ENCODE peak calls at places on chromosomes 12 and 14, in six cellular contexts. D is MM.1S; P is PC-3; A is GM23248; Q is Peyer's patch; M is effector memory CD4-positive, alpha-beta T cell. F is an unnamed sample.

GRCh38 chr12:53532524-53533445 is 25.5 kb upstream of the NPFF start:
- DNase-seq in Q (no peak), M (no peak), A (no peak), P (no peak), D (no peak), F (no peak)

GRCh38 chr12:109154485-109155438 is 38.4 kb downstream of the ACACB start:
- DNase-seq in M (peak), Q (peak), D (peak), P (peak), A (peak), F (peak)

GRCh38 chr14:95524706-95525512 is 8.5 kb upstream of the SYNE3 start:
- DNase-seq in P (peak), D (no peak), Q (no peak), A (peak), M (no peak), F (no peak)

GRCh38 chr12:9687228-9687627 is 17.7 kb downstream of the CLEC2D start:
- DNase-seq in A (no peak), Q (no peak), P (peak), M (no peak), D (no peak), F (peak)

GRCh38 chr12:107917912-107918800 is 143.7 kb downstream of the ASCL4 start:
- DNase-seq in Q (no peak), D (peak), A (peak), M (no peak), P (peak), F (peak)

GRCh38 chr12:12286441-12286840 is 19.6 kb upstream of the LRP6 start:
- DNase-seq in D (no peak), Q (no peak), A (no peak), M (no peak), P (no peak), F (no peak)

GRCh38 chr12:104263580-104264358 is 39.8 kb upstream of the EID3 start:
- DNase-seq in M (no peak), A (peak), D (no peak), P (peak), Q (no peak), F (no peak)

GRCh38 chr12:122001379-122002209 is 20.1 kb upstream of the BCL7A start:
- DNase-seq in A (no peak), M (no peak), D (no peak), P (no peak), Q (no peak), F (no peak)

GRCh38 chr14:20294636-20295035 is 11.1 kb downstream of the TTC5 start:
- DNase-seq in M (no peak), Q (no peak), D (no peak), A (no peak), P (peak), F (no peak)

DNA sequence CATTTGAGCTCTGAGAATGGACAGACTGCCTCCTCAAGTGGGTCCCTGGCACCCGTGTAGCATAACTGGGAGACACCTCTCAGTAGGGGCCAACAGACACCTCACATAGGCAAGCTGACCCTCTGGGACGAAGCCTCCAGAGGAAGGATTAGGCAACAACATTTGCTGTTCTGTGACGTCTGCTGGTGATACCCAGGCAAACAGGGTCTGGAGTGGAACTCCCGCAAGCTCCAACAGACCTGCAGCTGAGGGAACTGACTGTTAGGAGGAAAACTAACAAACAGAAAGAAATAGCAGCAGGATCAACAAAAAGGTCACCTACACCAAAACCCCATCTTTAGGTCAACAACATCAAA is 69.6 kb downstream of the CEP83 start:
- DNase-seq in A (no peak), M (no peak), Q (no peak), D (no peak), P (no peak), F (no peak)
- H3K4me3 ChIP-seq in A (no peak), M (no peak), Q (no peak), D (no peak), P (no peak), F (no peak)

GRCh38 chr12:27911397-27911796 is 61.1 kb downstream of the PTHLH start:
- DNase-seq in A (no peak), D (no peak), M (no peak), P (peak), Q (no peak), F (no peak)

GRCh38 chr12:27919671-27920235 is 52.8 kb downstream of the PTHLH start:
- DNase-seq in D (no peak), P (no peak), A (no peak), Q (no peak), M (no peak), F (no peak)

GRCh38 chr12:27914956-27915355 is 57.6 kb downstream of the PTHLH start:
- DNase-seq in P (no peak), D (no peak), A (no peak), M (no peak), Q (no peak), F (no peak)

GRCh38 chr12:27913999-27914614 is 58.4 kb downstream of the PTHLH start:
- DNase-seq in Q (no peak), A (no peak), D (peak), P (no peak), M (no peak), F (no peak)

GRCh38 chr12:27915536-27915935 is 57.0 kb downstream of the PTHLH start:
- DNase-seq in A (no peak), M (no peak), D (no peak), P (no peak), Q (no peak), F (no peak)
- H3K27ac ChIP-seq in A (no peak), M (no peak), D (no peak), P (no peak), Q (no peak), F (no peak)

GRCh38 chr14:90818715-90819114 is 2.5 kb upstream of the TTC7B start:
- DNase-seq in D (no peak), A (no peak), M (no peak), Q (no peak), P (no peak), F (no peak)

GRCh38 chr14:90815817-90816662 is at the start of gene TTC7B:
- DNase-seq in Q (no peak), D (peak), P (peak), M (no peak), A (peak), F (no peak)

GRCh38 chr14:90814806-90815566 is 1.2 kb downstream of the TTC7B start:
- DNase-seq in M (no peak), D (no peak), P (no peak), Q (no peak), A (no peak), F (no peak)

GRCh38 chr14:90815567-90815816 is 738 bp downstream of the TTC7B start:
- DNase-seq in Q (no peak), P (no peak), A (peak), D (no peak), M (no peak), F (no peak)

GRCh38 chr14:90816686-90817436 is 631 bp upstream of the TTC7B start:
- DNase-seq in A (no peak), Q (no peak), P (no peak), D (no peak), M (no peak), F (no peak)
- H3K4me3 ChIP-seq in A (no peak), Q (no peak), P (peak), D (no peak), M (no peak), F (peak)

GRCh38 chr12:101941306-101942000 is 64.1 kb downstream of the DRAM1 start:
- DNase-seq in Q (no peak), D (peak), M (no peak), A (peak), P (no peak), F (no peak)

GRCh38 chr12:101940400-101940950 is 63.1 kb downstream of the DRAM1 start:
- DNase-seq in P (no peak), M (no peak), Q (no peak), D (no peak), A (no peak), F (no peak)

GRCh38 chr12:101939306-101939705 is 61.9 kb downstream of the DRAM1 start:
- DNase-seq in D (no peak), A (no peak), Q (no peak), P (no peak), M (no peak), F (no peak)

GRCh38 chr12:101939856-101940265 is 62.5 kb downstream of the DRAM1 start:
- DNase-seq in D (peak), A (peak), P (peak), M (no peak), Q (no peak), F (peak)

GRCh38 chr12:101942206-101942605 is 64.8 kb downstream of the DRAM1 start:
- DNase-seq in D (no peak), P (no peak), M (no peak), Q (no peak), A (peak), F (no peak)
- H3K27ac ChIP-seq in D (no peak), P (no peak), M (no peak), Q (no peak), A (peak), F (no peak)

GRCh38 chr12:23756416-23756815 is 193.1 kb downstream of the SOX5 start:
- DNase-seq in P (no peak), A (no peak), Q (no peak), D (no peak), M (no peak), F (no peak)
- H3K4me3 ChIP-seq in P (no peak), A (no peak), Q (no peak), D (no peak), M (no peak), F (no peak)

GRCh38 chr14:73748858-73749357 is 34.7 kb upstream of the PNMA1 start:
- DNase-seq in Q (no peak), D (no peak), M (no peak), A (no peak), P (no peak), F (no peak)

GRCh38 chr14:73746540-73747385 is 32.6 kb upstream of the PNMA1 start:
- DNase-seq in P (no peak), Q (peak), A (no peak), D (no peak), M (no peak), F (no peak)

GRCh38 chr14:73745571-73746539 is 31.7 kb upstream of the PNMA1 start:
- DNase-seq in D (no peak), Q (no peak), A (no peak), M (no peak), P (no peak), F (no peak)

GRCh38 chr14:73749706-73750105 is 35.5 kb upstream of the PNMA1 start:
- DNase-seq in D (no peak), M (no peak), Q (no peak), A (no peak), P (peak), F (no peak)

GRCh38 chr14:73747386-73748211 is 33.4 kb upstream of the PNMA1 start:
- DNase-seq in P (no peak), D (no peak), Q (peak), A (no peak), M (no peak), F (no peak)
- H3K27ac ChIP-seq in P (no peak), D (no peak), Q (peak), A (no peak), M (peak), F (no peak)

DNA sequence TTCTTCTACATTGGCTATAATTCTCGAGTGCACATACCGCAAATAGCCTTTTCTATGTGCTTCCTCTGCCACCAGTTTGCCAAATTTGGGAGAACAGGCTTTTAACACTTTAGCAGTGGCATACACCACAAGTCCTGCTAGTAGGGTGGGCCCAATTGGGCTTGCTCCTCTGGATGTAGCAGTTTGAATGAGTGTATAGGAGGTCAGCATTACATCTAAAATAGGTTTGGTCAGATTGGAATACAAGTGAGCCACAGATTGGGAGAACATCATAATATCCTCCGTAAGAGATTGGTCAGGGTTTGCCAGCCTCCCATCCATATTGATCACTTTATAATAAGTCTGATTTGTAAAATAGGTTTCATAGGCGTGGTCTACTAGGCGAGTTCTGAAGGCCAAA is 902 bp downstream of the ABCD2 start:
- DNase-seq in Q (no peak), M (no peak), D (no peak), A (no peak), P (no peak), F (no peak)
- H3K4me3 ChIP-seq in Q (peak), M (peak), D (peak), A (peak), P (no peak), F (no peak)

GRCh38 chr12:55938826-55939501 is 8.0 kb downstream of the DGKA start:
- DNase-seq in P (no peak), M (no peak), D (no peak), Q (no peak), A (peak), F (no peak)
- H3K27ac ChIP-seq in P (no peak), M (peak), D (no peak), Q (peak), A (peak), F (no peak)

GRCh38 chr12:31749024-31749704 is 20.3 kb upstream of the AMN1 start:
- DNase-seq in P (peak), Q (peak), D (peak), A (peak), M (peak), F (peak)

GRCh38 chr12:31745242-31745641 is 16.4 kb upstream of the AMN1 start:
- DNase-seq in P (no peak), D (no peak), A (no peak), Q (no peak), M (no peak), F (no peak)

GRCh38 chr12:31752450-31752849 is 23.6 kb upstream of the AMN1 start:
- DNase-seq in Q (no peak), D (peak), A (no peak), P (no peak), M (no peak), F (no peak)

GRCh38 chr12:31750747-31751039 is 21.9 kb upstream of the AMN1 start:
- DNase-seq in Q (no peak), A (no peak), P (no peak), M (no peak), D (no peak), F (no peak)
- H3K4me3 ChIP-seq in Q (no peak), A (no peak), P (no peak), M (no peak), D (no peak), F (no peak)

F was measured in brain microvascular endothelial cell.